ENCODE peak calls at places on chromosomes 12 and 14, in eight cellular contexts. E, N, F, O, Y, B, W and K are unnamed samples.

GRCh38 chr14:67620217-67620789 is 583 bp downstream of the ARG2 start:
- DNase-seq in W (no peak), F (peak; percentile 76), O (no peak), Y (no peak), B (peak; percentile 16), N (peak; percentile 49), E (no peak), K (no peak)

GRCh38 chr12:108649126-108649525 is 15.4 kb upstream of the SELPLG start:
- DNase-seq in O (no peak), E (no peak), W (no peak), N (no peak), F (no peak), B (no peak), Y (no peak), K (no peak)

GRCh38 chr14:103185051-103186027 is 62.1 kb downstream of the TNFAIP2 start:
- DNase-seq in F (peak; percentile 26), N (no peak), Y (no peak), B (no peak), O (no peak), E (peak; percentile 54), W (no peak), K (no peak)

GRCh38 chr12:57803317-57803893 is 15.1 kb downstream of the AVIL start:
- DNase-seq in Y (peak; percentile 54), N (peak; percentile 53), W (no peak), E (peak; percentile 53), O (peak; percentile 48), B (peak; percentile 52), F (no peak), K (no peak)

GRCh38 chr14:92850492-92850891 is 56.4 kb downstream of the GOLGA5 start:
- DNase-seq in F (no peak), Y (no peak), N (no peak), E (no peak), B (peak; percentile 7), W (no peak), O (no peak), K (no peak)

GRCh38 chr12:15829949-15830348 is 40.8 kb upstream of the EPS8 start:
- DNase-seq in Y (peak; percentile 35), B (peak; percentile 14), E (no peak), O (peak; percentile 21), N (no peak), F (no peak), W (no peak), K (no peak)

GRCh38 chr14:92491782-92492181 is 21.8 kb upstream of the RIN3 start:
- DNase-seq in N (no peak), O (peak; percentile 4), B (no peak), F (no peak), W (no peak), E (no peak), Y (no peak), K (no peak)

GRCh38 chr12:2759733-2760132 is 35.0 kb upstream of the FKBP4 start:
- DNase-seq in N (no peak), Y (no peak), B (no peak), O (no peak), F (peak; percentile 50), W (no peak), E (no peak), K (no peak)

GRCh38 chr12:58563621-58564020 is 356.7 kb downstream of the LRIG3 start:
- DNase-seq in Y (no peak), E (no peak), F (no peak), B (no peak), N (no peak), W (no peak), O (no peak), K (no peak)

GRCh38 chr14:63478437-63478852 is 64.7 kb downstream of the PPP2R5E start:
- DNase-seq in E (no peak), Y (no peak), B (no peak), O (no peak), N (no peak), F (no peak), W (no peak), K (no peak)

GRCh38 chr14:96047101-96047500 is 7.9 kb downstream of the C14orf132 start:
- DNase-seq in E (no peak), F (no peak), O (no peak), W (no peak), Y (no peak), B (no peak), N (no peak), K (no peak)

GRCh38 chr14:60753264-60754126 is 18.9 kb downstream of the MNAT1 start:
- DNase-seq in W (no peak), Y (no peak), F (no peak), B (peak; percentile 49), E (no peak), O (no peak), N (no peak), K (no peak)

GRCh38 chr12:64252708-64253107 is 30.6 kb upstream of the KICS2 start:
- DNase-seq in B (peak; percentile 13), W (peak; percentile 63), Y (no peak), N (peak; percentile 26), O (no peak), F (no peak), E (no peak), K (no peak)

GRCh38 chr14:22630486-22630885 is 13.7 kb downstream of the OR6J1 start:
- DNase-seq in O (no peak), F (no peak), B (no peak), Y (no peak), N (no peak), E (no peak), W (no peak), K (no peak)

GRCh38 chr12:6752181-6752930 is 585 bp downstream of the MLF2 start:
- DNase-seq in Y (no peak), N (peak; percentile 65), E (peak; percentile 69), F (no peak), B (peak; percentile 53), W (no peak), O (peak; percentile 49), K (no peak)

GRCh38 chr12:6752931-6753771 is at the start of gene MLF2:
- DNase-seq in O (peak; percentile 99), Y (peak; percentile 99), N (peak; percentile 99), W (peak; percentile 96), B (peak; percentile 99), F (peak; percentile 99), E (peak; percentile 99), K (peak; percentile 99)

GRCh38 chr12:6754406-6754805 is 1.5 kb upstream of the MLF2 start:
- DNase-seq in B (no peak), W (no peak), Y (peak; percentile 23), O (no peak), E (no peak), F (no peak), N (no peak), K (no peak)

GRCh38 chr12:6751767-6752166 is 1.2 kb downstream of the MLF2 start:
- DNase-seq in B (no peak), O (no peak), E (no peak), W (no peak), Y (peak; percentile 31), F (no peak), N (no peak), K (no peak)

DNA sequence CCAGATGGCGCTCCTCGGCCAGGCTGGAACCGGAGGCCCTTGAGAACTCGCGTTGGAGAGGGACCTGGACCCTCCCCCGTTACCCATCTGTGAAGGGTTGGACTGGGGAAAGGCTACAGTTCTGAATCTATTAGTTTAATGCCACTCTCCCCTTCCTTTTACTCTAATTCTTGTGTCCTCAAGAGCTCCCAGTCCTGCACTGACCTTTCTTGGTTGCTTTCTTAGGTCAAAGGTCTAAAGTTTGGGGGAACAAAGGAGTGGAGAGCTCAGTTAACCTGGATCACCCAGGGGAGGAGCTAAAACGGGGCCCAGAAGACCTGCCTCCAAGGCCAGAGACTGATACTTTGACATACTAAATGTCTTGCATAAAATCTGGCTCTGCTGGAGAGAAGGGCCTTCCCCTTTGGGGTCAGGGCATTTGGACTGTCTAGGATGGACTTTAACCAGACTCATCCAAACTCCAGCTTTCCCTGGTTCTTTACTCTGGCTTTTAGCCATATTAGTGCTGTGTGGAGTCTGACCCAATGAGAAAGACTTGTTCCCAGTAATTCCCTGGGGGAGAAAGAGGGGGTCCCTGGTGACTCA is 923 bp upstream of the MLF2 start:
- DNase-seq in O (peak; percentile 29), B (no peak), E (no peak), W (no peak), N (peak; percentile 30), F (no peak), Y (peak; percentile 50), K (no peak)
- H3K4me3 ChIP-seq in O (peak overlapping the region; percentile 94), B (no peak overlapping the region), E (no peak overlapping the region), W (no peak overlapping the region), N (no peak overlapping the region), F (no peak overlapping the region), Y (no peak overlapping the region), K (peak overlapping the region; percentile 99)

DNA sequence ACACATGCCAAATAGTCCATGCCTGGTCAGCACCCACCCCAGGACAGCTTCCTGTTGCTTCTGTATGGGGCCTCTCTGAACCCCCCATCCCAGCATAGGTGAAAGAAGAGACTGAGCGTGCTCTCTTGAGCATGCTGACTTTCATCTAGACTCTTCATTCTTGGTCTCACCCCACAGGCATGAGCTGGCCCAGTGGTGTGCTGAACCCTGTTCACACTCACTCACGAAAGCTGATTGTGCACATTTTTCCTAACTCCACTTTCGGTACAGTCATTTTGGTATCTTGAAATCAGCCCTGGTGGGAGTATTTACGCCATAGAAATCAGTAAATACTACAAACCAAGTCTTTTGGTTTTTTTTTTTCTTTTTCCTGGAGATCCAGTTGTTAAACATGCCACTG is 101.6 kb downstream of the STAB2 start:
- DNase-seq in E (no peak), B (no peak), Y (no peak), O (no peak), W (no peak), N (no peak), F (no peak), K (no peak)
- TF ChIP-seq CTCF in E (no peak), B (no peak), Y (no peak), O (no peak), W (no peak), N (no peak), F (no peak), K (no peak)

DNA sequence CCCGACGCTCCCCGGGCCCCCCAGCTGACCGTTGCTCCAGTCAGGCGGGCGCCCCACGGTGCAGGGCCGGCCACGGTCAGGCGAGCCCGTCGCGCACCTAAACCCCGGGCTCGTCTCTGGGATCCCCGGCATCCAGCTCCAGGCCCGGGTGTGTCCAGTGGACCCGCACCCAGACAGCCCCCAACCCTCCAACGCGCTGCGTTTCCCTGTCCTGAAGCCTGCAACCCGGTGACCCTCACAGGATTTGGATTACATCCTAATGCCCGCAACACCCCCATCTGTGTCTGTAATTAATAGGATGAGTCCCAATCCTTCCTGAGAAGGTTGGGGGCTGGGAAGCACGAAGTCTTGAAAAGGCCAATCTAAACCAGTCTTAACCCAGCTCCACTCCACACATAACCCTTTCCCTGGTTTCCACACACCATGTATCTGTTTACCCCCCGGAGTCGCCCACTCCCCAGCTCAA is 10.4 kb downstream of the CPNE6 start:
- DNase-seq in Y (no peak), F (no peak), B (no peak), W (no peak), E (no peak), O (no peak), N (no peak), K (peak; percentile 44)
- H3K27ac ChIP-seq in Y (no peak overlapping the region), F (no peak overlapping the region), B (peak overlapping the region; percentile 75), W (peak overlapping the region; percentile 82), E (peak overlapping the region; percentile 92), O (no peak overlapping the region), N (no peak overlapping the region), K (no peak overlapping the region)

DNA sequence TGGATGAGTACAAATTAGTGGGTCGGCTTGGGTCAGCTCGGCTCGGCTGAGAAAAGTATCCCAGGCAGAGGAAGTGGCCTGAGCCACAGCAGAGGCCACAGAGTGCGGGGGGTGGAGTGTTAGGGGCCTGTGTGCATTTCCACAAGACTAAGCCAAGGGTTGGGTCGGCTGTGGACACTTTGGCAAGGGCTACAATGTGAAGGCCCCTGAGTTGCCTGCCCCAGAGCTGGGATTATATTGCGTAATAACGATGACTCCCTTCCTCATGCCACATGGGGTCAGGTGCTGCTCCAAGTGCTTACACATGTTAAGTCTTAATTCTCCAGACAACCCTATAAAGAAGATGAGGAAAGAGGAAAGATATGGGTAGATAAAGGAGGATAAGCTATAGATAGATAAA is 11.4 kb downstream of the EVL start:
- DNase-seq in O (no peak), B (peak; percentile 35), E (no peak), N (peak; percentile 34), W (peak; percentile 66), F (no peak), Y (peak; percentile 62), K (peak; percentile 76)
- H3K4me3 ChIP-seq in O (no peak overlapping the region), B (no peak overlapping the region), E (no peak overlapping the region), N (no peak overlapping the region), W (no peak overlapping the region), F (no peak overlapping the region), Y (no peak overlapping the region), K (no peak overlapping the region)